ENCODE peak calls at places on chromosome 5, in eight cellular contexts. G, C, J, O, E, X, T and H are unnamed samples.

GRCh38 chr5:123359454-123359853 is 63.7 kb downstream of the CEP120 start:
- DNase-seq in X (no peak), E (no peak), J (no peak), G (no peak), O (no peak), T (no peak), C (no peak), H (no peak)

GRCh38 chr5:38590846-38591245 is 34.4 kb upstream of the LIFR start:
- DNase-seq in J (no peak), X (no peak), O (no peak), G (no peak), T (no peak), C (no peak), E (no peak), H (no peak)

GRCh38 chr5:396715-397032 is 46.3 kb upstream of the EXOC3 start:
- DNase-seq in E (no peak), G (no peak), X (no peak), J (no peak), O (no peak), T (no peak), C (no peak), H (no peak)

GRCh38 chr5:32707394-32707997 is 3.6 kb upstream of the NPR3 start:
- DNase-seq in J (no peak), C (no peak), E (no peak), T (no peak), G (no peak), X (no peak), O (peak), H (no peak)

GRCh38 chr5:107469485-107469884 is 201.3 kb downstream of the EFNA5 start:
- DNase-seq in J (no peak), E (no peak), X (no peak), C (no peak), T (no peak), O (peak), G (no peak), H (no peak)

GRCh38 chr5:161312882-161313281 is 233.6 kb downstream of the GABRB2 start:
- DNase-seq in O (no peak), C (no peak), T (no peak), J (no peak), G (no peak), X (no peak), E (no peak), H (no peak)

GRCh38 chr5:78573318-78573717 is 75.3 kb downstream of the LHFPL2 start:
- DNase-seq in E (no peak), C (no peak), X (peak), G (no peak), T (no peak), J (no peak), O (no peak), H (no peak)

GRCh38 chr5:149948988-149949387 is 4.4 kb upstream of the PDE6A start:
- DNase-seq in X (no peak), J (no peak), O (no peak), G (no peak), T (no peak), E (no peak), C (no peak), H (no peak)

GRCh38 chr5:55030220-55030619 is 6.2 kb downstream of the GZMK start:
- DNase-seq in C (no peak), G (no peak), E (no peak), O (peak), X (no peak), J (no peak), T (no peak), H (no peak)

GRCh38 chr5:135488727-135489465 is 36.7 kb upstream of the TIFAB start:
- DNase-seq in T (no peak), J (no peak), G (no peak), C (peak), X (no peak), O (peak), E (no peak), H (no peak)

GRCh38 chr5:54990751-54991349 is 5.5 kb upstream of the ESM1 start:
- DNase-seq in G (no peak), E (no peak), J (no peak), T (no peak), O (peak), X (no peak), C (no peak), H (no peak)

GRCh38 chr5:60945760-60946253 is 802 bp downstream of the NDUFAF2 start:
- DNase-seq in T (no peak), X (peak), J (no peak), C (no peak), G (no peak), O (peak), E (no peak), H (no peak)

GRCh38 chr5:159403906-159404641 is 73.8 kb upstream of the IL12B start:
- DNase-seq in J (no peak), G (no peak), X (no peak), T (no peak), E (no peak), C (no peak), O (no peak), H (no peak)

GRCh38 chr5:151155149-151155776 is 2.3 kb downstream of the ANXA6 start:
- DNase-seq in G (no peak), X (peak), J (peak), C (no peak), O (no peak), E (no peak), T (no peak), H (no peak)

GRCh38 chr5:148666353-148666752 is 12.0 kb upstream of the HTR4 start:
- DNase-seq in T (no peak), G (no peak), X (no peak), C (no peak), J (no peak), E (no peak), O (peak), H (no peak)

GRCh38 chr5:91049800-91050199 is 333.3 kb downstream of the ARRDC3 start:
- DNase-seq in E (no peak), J (no peak), O (peak), T (no peak), G (no peak), X (no peak), C (no peak), H (no peak)

GRCh38 chr5:79420248-79420647 is 93.7 kb downstream of the HOMER1 start:
- DNase-seq in J (no peak), G (no peak), O (no peak), T (no peak), C (no peak), E (no peak), X (no peak), H (no peak)

GRCh38 chr5:112685929-112686328 is 51.8 kb upstream of the APC start:
- DNase-seq in G (no peak), C (no peak), E (no peak), T (no peak), O (peak), X (no peak), J (no peak), H (no peak)

GRCh38 chr5:173303878-173304590 is 24.2 kb downstream of the STC2 start:
- DNase-seq in T (no peak), J (no peak), G (no peak), X (no peak), C (no peak), E (no peak), O (peak), H (no peak)

GRCh38 chr5:122985006-122985700 is 51.4 kb downstream of the PPIC start:
- DNase-seq in G (no peak), O (no peak), X (no peak), J (no peak), C (no peak), T (no peak), E (no peak), H (no peak)

GRCh38 chr5:69129413-69129812 is 35.6 kb downstream of the SLC30A5 start:
- DNase-seq in O (peak), T (no peak), C (no peak), G (no peak), E (no peak), X (no peak), J (no peak), H (no peak)

GRCh38 chr5:4116834-4117233 is 521.2 kb downstream of the IRX1 start:
- DNase-seq in G (no peak), T (no peak), J (no peak), O (no peak), C (no peak), E (no peak), X (no peak), H (no peak)

GRCh38 chr5:95984287-95984938 is 22.8 kb upstream of the ELL2 start:
- DNase-seq in G (no peak), E (no peak), O (peak), T (no peak), C (no peak), J (no peak), X (no peak), H (no peak)

GRCh38 chr5:78813906-78814518 is 165.4 kb upstream of the LHFPL2 start:
- DNase-seq in C (no peak), E (no peak), G (no peak), X (no peak), T (no peak), J (no peak), O (no peak), H (no peak)

GRCh38 chr5:175896641-175897040 is 25.3 kb downstream of the CPLX2 start:
- DNase-seq in C (no peak), G (no peak), O (no peak), X (no peak), T (no peak), J (no peak), E (no peak), H (no peak)

GRCh38 chr5:35274839-35275509 is 44.7 kb upstream of the PRLR start:
- DNase-seq in X (no peak), O (peak), E (no peak), C (no peak), J (no peak), G (no peak), T (no peak), H (no peak)

GRCh38 chr5:160330212-160330611 is 17.8 kb upstream of the CCNJL start:
- DNase-seq in C (no peak), J (no peak), T (no peak), G (no peak), X (no peak), O (no peak), E (no peak), H (no peak)

GRCh38 chr5:50744761-50745160 is 78.3 kb downstream of the PARP8 start:
- DNase-seq in T (no peak), C (no peak), X (peak), J (no peak), G (no peak), O (peak), E (no peak), H (no peak)

GRCh38 chr5:9927106-9927505 is 297.0 kb upstream of the TAS2R1 start:
- DNase-seq in J (no peak), O (peak), E (no peak), X (no peak), T (no peak), C (no peak), G (no peak), H (no peak)

GRCh38 chr5:9920696-9921095 is 290.5 kb upstream of the TAS2R1 start:
- DNase-seq in C (no peak), G (no peak), T (no peak), E (no peak), O (no peak), J (no peak), X (no peak), H (no peak)

GRCh38 chr5:9924614-9925013 is 294.5 kb upstream of the TAS2R1 start:
- DNase-seq in C (no peak), T (no peak), X (peak), J (no peak), E (no peak), G (no peak), O (peak), H (no peak)

GRCh38 chr5:9919306-9920030 is 289.3 kb upstream of the TAS2R1 start:
- DNase-seq in O (peak), E (no peak), G (no peak), X (no peak), J (no peak), C (no peak), T (no peak), H (no peak)

DNA sequence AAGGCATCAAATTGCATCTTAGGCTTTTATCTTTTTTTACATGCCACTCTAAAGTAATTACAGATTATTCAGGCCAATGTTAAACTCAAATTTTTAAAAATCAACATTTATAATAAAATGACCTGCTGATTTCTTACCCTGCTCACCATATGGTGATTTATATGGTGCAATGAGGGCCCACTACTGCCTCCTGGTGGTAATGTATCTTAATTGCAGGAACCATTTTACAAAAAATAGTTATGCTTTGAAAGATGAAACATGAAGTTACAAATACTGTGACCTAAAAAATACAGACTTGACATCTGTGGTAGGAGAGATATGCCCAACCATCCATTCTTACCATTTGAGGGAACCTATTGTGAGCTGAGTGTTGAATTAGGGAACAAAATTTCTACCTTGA is 292.6 kb upstream of the TAS2R1 start:
- DNase-seq in T (no peak), G (no peak), C (no peak), X (no peak), J (no peak), O (no peak), E (no peak), H (no peak)
- TF ChIP-seq CTCF in T (no peak), G (no peak), C (no peak), X (no peak), J (peak), O (peak), E (no peak), H (peak)

GRCh38 chr5:1883120-1883924 is 597 bp upstream of the IRX4 start:
- DNase-seq in G (peak), C (peak), T (no peak), E (no peak), O (no peak), X (no peak), J (no peak), H (no peak)
- TF ChIP-seq CTCF in G (peak), C (no peak), T (no peak), E (no peak), O (peak), X (no peak), J (no peak), H (no peak)

GRCh38 chr5:179342577-179342976 is 2.7 kb downstream of the ADAMTS2 start:
- DNase-seq in T (no peak), C (no peak), X (no peak), O (peak), G (no peak), E (no peak), J (no peak), H (no peak)
- TF ChIP-seq CTCF in T (no peak), C (peak), X (no peak), O (peak), G (no peak), E (no peak), J (no peak), H (no peak)

DNA sequence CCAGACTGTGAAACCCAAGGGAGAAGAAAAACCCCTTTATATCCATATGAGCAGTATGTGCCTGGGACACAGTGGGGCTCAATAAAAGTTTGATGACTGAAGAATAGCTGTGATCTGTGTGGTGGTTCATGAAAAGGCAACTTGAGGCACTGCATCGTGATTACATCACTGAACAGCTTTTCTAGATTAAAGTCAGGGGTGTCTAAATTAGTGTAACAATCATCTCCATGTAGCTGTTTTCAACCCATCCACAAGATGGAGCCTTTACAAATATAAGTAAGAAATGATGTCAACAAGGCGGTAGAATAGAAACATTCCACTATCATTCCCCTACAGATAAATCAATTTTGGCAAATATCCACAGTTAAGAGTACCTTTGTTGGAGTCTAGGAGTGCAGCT is 55.5 kb downstream of the PRRC1 start:
- DNase-seq in G (no peak), E (no peak), O (peak), J (no peak), T (no peak), C (no peak), X (no peak), H (no peak)
- TF ChIP-seq CTCF in G (peak), E (peak), O (peak), J (no peak), T (no peak), C (peak), X (peak), H (no peak)

DNA sequence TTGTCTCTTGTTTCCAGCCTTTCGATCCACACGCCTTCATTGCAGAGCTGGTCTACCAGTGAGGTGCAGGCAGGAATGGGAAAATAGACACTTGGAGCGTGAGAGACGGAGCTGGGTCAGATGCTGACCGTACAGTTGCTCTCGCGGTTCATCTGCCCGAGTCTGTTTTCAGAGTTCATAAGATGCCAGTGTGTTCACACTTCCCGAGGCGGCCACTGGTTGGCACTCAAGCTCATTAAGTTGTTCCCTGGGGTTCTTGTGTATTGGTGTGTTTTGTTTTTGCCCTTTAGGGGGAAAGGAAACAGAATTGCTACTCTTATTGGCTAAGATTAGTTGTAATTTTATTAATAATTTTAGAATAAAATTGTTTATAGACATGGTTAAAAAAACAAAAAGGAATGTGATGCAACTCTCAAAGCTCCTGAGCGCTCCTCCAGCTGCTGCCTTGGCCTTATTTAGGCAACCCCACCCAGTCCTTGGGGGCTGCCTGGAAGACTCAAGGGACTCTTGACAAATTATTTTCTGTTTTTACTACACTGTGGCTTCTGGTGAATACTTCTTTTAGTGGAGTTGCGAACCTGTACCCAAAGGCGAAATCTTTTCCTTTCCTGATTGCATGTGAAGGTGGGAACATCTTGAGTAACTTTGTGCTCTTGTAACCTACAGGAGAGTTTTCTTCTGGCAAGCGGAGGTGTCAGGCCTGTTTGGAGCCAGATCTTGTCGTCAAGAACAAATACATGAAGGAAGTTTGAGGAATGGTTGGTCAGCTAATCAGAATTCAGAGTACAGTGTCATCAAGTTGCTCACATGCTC is 146.1 kb downstream of the MAST4 start:
- DNase-seq in E (no peak), X (no peak), O (peak), T (no peak), G (peak), C (peak), J (peak), H (no peak)
- TF ChIP-seq CTCF in E (no peak), X (no peak), O (peak), T (no peak), G (peak), C (peak), J (peak), H (peak)

GRCh38 chr5:8908055-8908683 is 637.7 kb downstream of the SEMA5A start:
- DNase-seq in C (no peak), G (no peak), E (no peak), X (no peak), O (peak), T (no peak), J (peak), H (no peak)
- TF ChIP-seq CTCF in C (peak), G (peak), E (peak), X (peak), O (peak), T (no peak), J (peak), H (peak)